ENCODE peak calls at places on chromosomes 12 and 14, in five cellular contexts. One of them, this sample, is unnamed.

GRCh38 chr12:32183646-32184045 is 77.0 kb downstream of the BICD1 start:
- DNase-seq in NCI-H2107: no peak
- DNase-seq in amygdala: no peak
- DNase-seq in RCC 7860: peak
- DNase-seq in Karpas-422: no peak
- DNase-seq in this sample: no peak

GRCh38 chr14:67982711-67983608 is 163.4 kb downstream of the RAD51B start:
- DNase-seq in NCI-H2107: no peak
- DNase-seq in Karpas-422: no peak
- DNase-seq in amygdala: no peak
- DNase-seq in RCC 7860: no peak
- DNase-seq in this sample: no peak

GRCh38 chr12:132614861-132615578 is 3.6 kb upstream of the P2RX2 start:
- DNase-seq in amygdala: no peak
- DNase-seq in NCI-H2107: peak
- DNase-seq in RCC 7860: peak
- DNase-seq in Karpas-422: peak
- DNase-seq in this sample: peak

GRCh38 chr14:95497561-95498011 is 18.9 kb downstream of the SYNE3 start:
- DNase-seq in NCI-H2107: no peak
- DNase-seq in Karpas-422: peak
- DNase-seq in RCC 7860: no peak
- DNase-seq in amygdala: no peak
- DNase-seq in this sample: no peak

GRCh38 chr14:94392510-94392935 is 4.1 kb upstream of the SERPINA1 start:
- DNase-seq in amygdala: no peak
- DNase-seq in RCC 7860: peak
- DNase-seq in NCI-H2107: no peak
- DNase-seq in Karpas-422: no peak
- DNase-seq in this sample: no peak

GRCh38 chr12:50604640-50604920 is 99.8 kb downstream of the DIP2B start:
- DNase-seq in NCI-H2107: no peak
- DNase-seq in amygdala: no peak
- DNase-seq in Karpas-422: no peak
- DNase-seq in RCC 7860: no peak
- DNase-seq in this sample: no peak

GRCh38 chr12:96414637-96415036 is 14.4 kb upstream of the CDK17 start:
- DNase-seq in Karpas-422: no peak
- DNase-seq in amygdala: no peak
- DNase-seq in RCC 7860: no peak
- DNase-seq in NCI-H2107: no peak
- DNase-seq in this sample: no peak

GRCh38 chr12:89166525-89166934 is 185.8 kb downstream of the DUSP6 start:
- DNase-seq in RCC 7860: no peak
- DNase-seq in Karpas-422: peak
- DNase-seq in NCI-H2107: no peak
- DNase-seq in amygdala: no peak
- DNase-seq in this sample: no peak

GRCh38 chr14:61927015-61927414 is 164.8 kb downstream of the SNAPC1 start:
- DNase-seq in amygdala: no peak
- DNase-seq in Karpas-422: peak
- DNase-seq in NCI-H2107: no peak
- DNase-seq in RCC 7860: no peak
- DNase-seq in this sample: no peak

GRCh38 chr12:98939350-98939749 is 294.3 kb downstream of the APAF1 start:
- DNase-seq in amygdala: no peak
- DNase-seq in NCI-H2107: no peak
- DNase-seq in RCC 7860: no peak
- DNase-seq in Karpas-422: peak
- DNase-seq in this sample: no peak

GRCh38 chr12:29088611-29089219 is 60.4 kb upstream of the FAR2 start:
- DNase-seq in RCC 7860: peak
- DNase-seq in NCI-H2107: no peak
- DNase-seq in amygdala: no peak
- DNase-seq in Karpas-422: no peak
- DNase-seq in this sample: no peak

GRCh38 chr14:56650075-56650474 is 70.5 kb downstream of the TMEM260 start:
- DNase-seq in Karpas-422: no peak
- DNase-seq in NCI-H2107: no peak
- DNase-seq in RCC 7860: no peak
- DNase-seq in amygdala: no peak
- DNase-seq in this sample: no peak

GRCh38 chr12:95637471-95638155 is 86.3 kb upstream of the USP44 start:
- DNase-seq in NCI-H2107: no peak
- DNase-seq in amygdala: no peak
- DNase-seq in RCC 7860: no peak
- DNase-seq in Karpas-422: no peak
- DNase-seq in this sample: no peak

GRCh38 chr14:76537912-76538647 is 162.1 kb downstream of the ESRRB start:
- DNase-seq in RCC 7860: no peak
- DNase-seq in amygdala: no peak
- DNase-seq in Karpas-422: no peak
- DNase-seq in NCI-H2107: peak
- DNase-seq in this sample: no peak

GRCh38 chr14:89027097-89027740 is 202.8 kb downstream of the TTC8 start:
- DNase-seq in amygdala: no peak
- DNase-seq in Karpas-422: peak
- DNase-seq in RCC 7860: no peak
- DNase-seq in NCI-H2107: peak
- DNase-seq in this sample: no peak

GRCh38 chr12:3359478-3359877 is 131.5 kb upstream of the PRMT8 start:
- DNase-seq in RCC 7860: no peak
- DNase-seq in NCI-H2107: no peak
- DNase-seq in Karpas-422: no peak
- DNase-seq in amygdala: no peak
- DNase-seq in this sample: no peak

GRCh38 chr12:52204095-52204930 is 12.5 kb upstream of the KRT80 start:
- DNase-seq in amygdala: no peak
- DNase-seq in RCC 7860: peak
- DNase-seq in Karpas-422: no peak
- DNase-seq in NCI-H2107: no peak
- DNase-seq in this sample: no peak

GRCh38 chr12:111068281-111068680 is 147.9 kb upstream of the MYL2 start:
- DNase-seq in amygdala: no peak
- DNase-seq in Karpas-422: no peak
- DNase-seq in RCC 7860: no peak
- DNase-seq in NCI-H2107: peak
- DNase-seq in this sample: no peak

GRCh38 chr12:119544780-119545625 is 48.6 kb upstream of the TMEM233 start:
- DNase-seq in amygdala: no peak
- DNase-seq in Karpas-422: peak
- DNase-seq in NCI-H2107: peak
- DNase-seq in RCC 7860: peak
- DNase-seq in this sample: peak

GRCh38 chr12:21026302-21026701 is 104.7 kb upstream of the SLCO1B1 start:
- DNase-seq in NCI-H2107: no peak
- DNase-seq in RCC 7860: no peak
- DNase-seq in amygdala: no peak
- DNase-seq in Karpas-422: no peak
- DNase-seq in this sample: no peak

GRCh38 chr12:34397591-34398365 is 375.5 kb downstream of the ALG10 start:
- DNase-seq in Karpas-422: no peak
- DNase-seq in NCI-H2107: no peak
- DNase-seq in amygdala: no peak
- DNase-seq in RCC 7860: no peak
- DNase-seq in this sample: no peak

GRCh38 chr14:105871590-105871989 is 345.2 kb downstream of the TMEM121 start:
- DNase-seq in amygdala: no peak
- DNase-seq in Karpas-422: no peak
- DNase-seq in RCC 7860: no peak
- DNase-seq in NCI-H2107: no peak
- DNase-seq in this sample: no peak

GRCh38 chr14:91482278-91483023 is 27.7 kb downstream of the PPP4R3A start:
- DNase-seq in RCC 7860: no peak
- DNase-seq in amygdala: no peak
- DNase-seq in NCI-H2107: no peak
- DNase-seq in Karpas-422: no peak
- DNase-seq in this sample: no peak

GRCh38 chr12:58086006-58086405 is 144.6 kb downstream of the ATP23 start:
- DNase-seq in amygdala: no peak
- DNase-seq in RCC 7860: no peak
- DNase-seq in NCI-H2107: no peak
- DNase-seq in Karpas-422: no peak
- DNase-seq in this sample: no peak

GRCh38 chr14:90730367-90730766 is 85.9 kb downstream of the TTC7B start:
- DNase-seq in amygdala: no peak
- DNase-seq in NCI-H2107: no peak
- DNase-seq in RCC 7860: no peak
- DNase-seq in Karpas-422: no peak
- DNase-seq in this sample: no peak

GRCh38 chr14:59254146-59254910 is 65.9 kb downstream of the DAAM1 start:
- DNase-seq in NCI-H2107: peak
- DNase-seq in Karpas-422: no peak
- DNase-seq in amygdala: peak
- DNase-seq in RCC 7860: peak
- DNase-seq in this sample: no peak

This sample was measured in nucleus accumbens.